ENCODE peak calls at places on chromosome 17, in seven cellular contexts. B is A549, V is right lobe of liver, L is ovary, O is IMR-90, W is body of pancreas, G is stomach. J is an unnamed sample.

GRCh38 chr17:55265434-55266021 is 768 bp downstream of the HLF start:
- DNase-seq in W (peak), L (peak), V (peak), G (no peak), O (no peak), B (no peak), J (no peak)

GRCh38 chr17:60767744-60768308 is 90.2 kb downstream of the BCAS3 start:
- DNase-seq in O (no peak), W (no peak), V (no peak), L (no peak), G (no peak), B (no peak), J (no peak)

GRCh38 chr17:59466943-59467801 is 98.2 kb upstream of the DHX40 start:
- DNase-seq in O (no peak), V (no peak), B (no peak), L (no peak), G (no peak), W (no peak), J (no peak)

GRCh38 chr17:21253646-21254441 is 634 bp upstream of the NATD1 start:
- DNase-seq in L (no peak), W (no peak), B (no peak), G (no peak), O (no peak), V (no peak), J (no peak)

GRCh38 chr17:7654832-7655540 is 4.3 kb downstream of the ATP1B2 start:
- DNase-seq in W (no peak), B (no peak), L (no peak), G (no peak), O (peak), V (no peak), J (no peak)

GRCh38 chr17:56096026-56096807 is 57.1 kb upstream of the ANKFN1 start:
- DNase-seq in W (no peak), L (no peak), V (no peak), B (no peak), G (no peak), O (peak), J (no peak)

GRCh38 chr17:29933379-29933778 is 3.4 kb upstream of the SSH2 start:
- DNase-seq in G (no peak), B (peak), O (peak), W (no peak), L (no peak), V (no peak), J (no peak)

GRCh38 chr17:40062347-40063033 is at the start of gene THRA:
- DNase-seq in W (peak), L (peak), V (peak), B (no peak), G (peak), O (peak), J (peak)

GRCh38 chr17:61867033-61867432 is 3.7 kb upstream of the BRIP1 start:
- DNase-seq in L (no peak), W (no peak), V (no peak), B (no peak), O (no peak), G (no peak), J (no peak)

GRCh38 chr17:44350733-44351226 is 5.7 kb downstream of the GRN start:
- DNase-seq in V (peak), O (peak), G (peak), W (peak), L (peak), B (peak), J (no peak)

GRCh38 chr17:44348234-44348987 is 3.3 kb downstream of the GRN start:
- DNase-seq in V (peak), O (peak), G (no peak), B (no peak), L (no peak), W (no peak), J (peak)

GRCh38 chr17:44351464-44351863 is 6.4 kb downstream of the GRN start:
- DNase-seq in B (no peak), L (no peak), V (no peak), W (no peak), O (no peak), G (no peak), J (no peak)

GRCh38 chr17:44349553-44350070 is 4.5 kb downstream of the GRN start:
- DNase-seq in O (no peak), W (no peak), L (no peak), V (no peak), B (no peak), G (no peak), J (no peak)

GRCh38 chr17:44348988-44349364 is 3.9 kb downstream of the GRN start:
- DNase-seq in V (no peak), G (no peak), L (no peak), W (no peak), O (no peak), B (no peak), J (no peak)
- TF ChIP-seq POLR2A in V (no peak), G (no peak), L (no peak), W (no peak), O (no peak), B (no peak), J (no peak)

DNA sequence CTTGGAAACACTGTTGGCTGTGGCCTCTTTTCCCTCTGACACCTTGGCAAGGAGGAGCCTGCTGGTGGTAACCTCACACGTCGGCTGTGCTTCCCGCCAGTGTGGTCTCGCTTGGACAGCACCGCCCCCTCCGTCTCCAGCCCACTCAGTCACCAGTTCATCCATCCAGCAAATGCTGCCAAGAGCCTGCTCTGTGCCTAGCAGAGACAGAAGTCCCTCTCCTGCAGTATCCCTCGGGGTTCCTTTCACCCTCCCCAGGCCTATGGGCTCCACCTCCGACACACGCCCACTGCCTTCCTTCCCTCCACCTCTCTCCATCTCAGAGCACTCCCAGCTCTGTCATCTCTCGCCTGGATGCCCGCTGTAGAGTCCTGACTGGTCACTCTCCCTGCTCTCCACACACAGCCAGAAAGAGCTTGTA is 12.3 kb downstream of the CACNG4 start:
- DNase-seq in B (no peak), W (no peak), V (no peak), G (no peak), O (no peak), L (no peak), J (no peak)
- TF ChIP-seq POLR2A in B (no peak), W (no peak), V (no peak), G (no peak), O (no peak), L (no peak), J (no peak)

DNA sequence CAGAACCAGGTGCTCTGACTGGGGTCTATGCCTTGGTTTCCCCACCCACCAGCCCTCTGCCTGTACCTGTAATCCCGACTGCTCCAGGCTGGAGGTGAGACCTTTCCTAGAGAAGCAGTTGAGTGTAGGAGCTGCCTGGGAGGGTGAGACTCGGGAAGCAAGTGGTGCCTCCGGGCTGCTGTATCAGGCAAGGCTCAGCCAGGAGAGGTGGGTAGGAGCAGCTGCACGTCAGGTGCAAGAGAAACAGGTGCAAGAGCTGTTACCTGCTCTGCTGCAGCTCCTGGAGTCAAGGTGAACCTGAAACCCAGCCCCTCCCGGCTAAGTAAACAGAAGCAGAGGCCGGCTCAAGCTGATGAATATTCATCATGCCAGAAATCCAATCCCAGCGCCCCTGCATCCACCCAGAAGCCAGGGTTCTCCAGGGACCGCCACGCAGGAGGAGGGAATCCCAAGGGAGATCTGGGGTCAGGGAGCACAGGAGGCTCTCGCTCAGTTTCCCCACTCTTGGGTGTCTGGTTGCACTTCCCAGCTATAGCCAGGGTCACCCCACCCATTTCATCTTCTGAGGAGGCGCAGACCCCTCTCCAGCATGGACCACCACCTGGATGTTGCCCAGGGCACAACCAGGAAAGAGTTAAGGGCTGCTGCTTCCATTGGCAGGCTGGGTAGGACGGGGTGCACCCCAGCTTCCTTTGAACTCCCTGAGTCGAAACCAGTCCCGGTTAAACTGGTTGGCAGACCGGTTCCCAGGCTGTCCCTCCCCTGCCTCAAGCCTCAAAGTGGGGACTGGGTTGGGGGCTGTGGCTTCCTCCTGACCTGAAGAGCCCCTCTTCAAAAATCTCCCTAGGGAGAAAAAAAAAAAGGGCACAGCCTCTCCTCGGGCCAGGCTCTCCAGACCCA is at the start of gene PRR15L:
- DNase-seq in O (no peak), B (no peak), G (peak), V (no peak), L (no peak), W (peak), J (no peak)
- TF ChIP-seq POLR2A in O (no peak), B (no peak), G (peak), V (no peak), L (no peak), W (peak), J (no peak)

GRCh38 chr17:78708510-78708973 is 73.5 kb downstream of the CYTH1 start:
- DNase-seq in L (peak), O (peak), G (peak), B (peak), V (peak), W (peak), J (peak)
- TF ChIP-seq POLR2A in L (no peak), O (no peak), G (no peak), B (no peak), V (no peak), W (no peak), J (no peak)

GRCh38 chr17:42311240-42312034 is 23.1 kb downstream of the STAT5A start:
- DNase-seq in W (peak), L (peak), O (peak), G (peak), B (no peak), V (peak), J (peak)
- TF ChIP-seq POLR2A in W (no peak), L (peak), O (no peak), G (no peak), B (no peak), V (peak), J (peak)

GRCh38 chr17:37755455-37755854 is 10.6 kb upstream of the HNF1B start:
- DNase-seq in V (no peak), W (no peak), G (no peak), O (no peak), B (no peak), L (no peak), J (no peak)

GRCh38 chr17:37762669-37763068 is 17.8 kb upstream of the HNF1B start:
- DNase-seq in O (peak), W (no peak), B (no peak), L (no peak), V (no peak), G (no peak), J (no peak)

GRCh38 chr17:37761065-37761464 is 16.2 kb upstream of the HNF1B start:
- DNase-seq in W (no peak), L (no peak), G (no peak), B (no peak), V (no peak), O (no peak), J (no peak)

GRCh38 chr17:37756060-37756459 is 11.2 kb upstream of the HNF1B start:
- DNase-seq in W (no peak), V (no peak), L (no peak), G (no peak), O (no peak), B (peak), J (no peak)

GRCh38 chr17:37759014-37759637 is 14.3 kb upstream of the HNF1B start:
- DNase-seq in V (peak), B (no peak), G (no peak), L (no peak), W (no peak), O (no peak), J (no peak)
- TF ChIP-seq POLR2A in V (peak), B (no peak), G (no peak), L (no peak), W (no peak), O (no peak), J (no peak)

GRCh38 chr17:82243648-82244412 is 15.0 kb downstream of the SLC16A3 start:
- DNase-seq in O (no peak), B (no peak), V (no peak), L (no peak), W (no peak), G (no peak), J (no peak)

GRCh38 chr17:82242698-82242976 is 13.8 kb downstream of the SLC16A3 start:
- DNase-seq in O (no peak), L (no peak), G (no peak), W (no peak), V (no peak), B (no peak), J (no peak)

GRCh38 chr17:82244413-82245140 is 15.7 kb downstream of the SLC16A3 start:
- DNase-seq in V (no peak), W (no peak), B (peak), G (no peak), O (no peak), L (no peak), J (no peak)

GRCh38 chr17:82241926-82242697 is 13.3 kb downstream of the SLC16A3 start:
- DNase-seq in L (peak), B (no peak), G (no peak), V (peak), O (no peak), W (peak), J (no peak)

GRCh38 chr17:82242977-82243647 is 14.3 kb downstream of the SLC16A3 start:
- DNase-seq in V (peak), G (peak), O (peak), B (peak), L (peak), W (peak), J (peak)
- TF ChIP-seq POLR2A in V (no peak), G (no peak), O (peak), B (no peak), L (peak), W (no peak), J (no peak)

DNA sequence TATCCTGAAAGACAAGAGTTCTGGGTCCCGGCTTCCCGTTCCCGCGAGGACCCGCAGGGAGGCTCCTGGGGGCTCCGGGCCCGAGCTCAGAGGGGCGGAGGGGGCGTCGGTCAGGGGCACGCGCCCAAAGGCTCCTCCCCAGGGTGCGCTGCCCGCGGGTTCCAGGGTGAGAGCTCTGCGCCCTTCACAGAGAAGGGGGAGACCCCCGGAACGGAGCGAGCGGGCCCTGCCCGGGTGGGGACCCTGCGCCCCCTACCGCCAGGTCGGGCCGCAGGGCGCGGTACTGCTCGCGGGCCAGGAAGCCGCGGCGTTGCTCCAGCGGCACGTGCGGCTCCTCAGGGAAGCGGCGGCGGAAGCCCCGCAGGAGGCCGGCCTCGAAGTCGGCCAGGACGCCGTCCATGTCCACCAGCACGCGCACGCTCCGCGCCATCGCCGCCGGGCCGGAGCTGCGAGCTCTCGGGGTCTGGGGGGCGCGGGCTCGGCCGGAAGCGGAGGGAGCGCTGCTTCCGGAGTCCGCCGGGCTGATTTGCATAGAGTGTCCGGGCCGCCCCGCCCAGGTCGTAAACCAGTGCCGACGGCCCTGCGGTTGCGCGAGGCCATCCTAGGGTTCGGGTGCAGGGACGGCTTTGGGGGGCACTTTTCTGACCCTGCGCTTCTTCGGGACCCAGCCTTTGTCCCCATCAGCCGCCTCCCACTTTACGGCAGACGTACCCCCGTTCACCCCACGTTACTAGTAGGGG is at the start of gene NT5C:
- DNase-seq in L (peak), V (peak), G (peak), O (peak), W (peak), B (peak), J (peak)
- TF ChIP-seq POLR2A in L (peak), V (peak), G (no peak), O (peak), W (peak), B (peak), J (peak)

DNA sequence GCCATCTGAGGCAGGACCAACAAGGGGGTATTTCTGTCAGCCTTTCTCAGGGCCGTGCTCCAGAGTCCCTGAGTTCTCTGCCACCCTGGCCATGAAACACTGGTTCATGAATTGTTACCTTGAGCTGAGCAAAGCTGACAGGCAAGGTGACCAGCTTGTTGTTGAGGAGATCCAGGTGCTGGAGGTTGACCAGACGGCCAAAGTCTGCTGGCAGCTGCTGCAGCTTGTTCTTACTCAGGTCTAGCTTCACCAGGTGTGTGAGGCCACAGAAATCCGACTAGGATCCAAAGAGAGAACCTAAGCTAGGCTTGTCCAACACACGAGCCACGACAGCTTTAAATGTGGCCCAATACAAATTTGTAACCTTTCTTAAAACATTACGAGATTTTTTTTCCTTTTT is 4.7 kb downstream of the LRRC59 start:
- DNase-seq in O (no peak), G (peak), W (peak), L (no peak), B (no peak), V (no peak), J (no peak)
- TF ChIP-seq POLR2A in O (no peak), G (no peak), W (no peak), L (no peak), B (no peak), V (no peak), J (no peak)

DNA sequence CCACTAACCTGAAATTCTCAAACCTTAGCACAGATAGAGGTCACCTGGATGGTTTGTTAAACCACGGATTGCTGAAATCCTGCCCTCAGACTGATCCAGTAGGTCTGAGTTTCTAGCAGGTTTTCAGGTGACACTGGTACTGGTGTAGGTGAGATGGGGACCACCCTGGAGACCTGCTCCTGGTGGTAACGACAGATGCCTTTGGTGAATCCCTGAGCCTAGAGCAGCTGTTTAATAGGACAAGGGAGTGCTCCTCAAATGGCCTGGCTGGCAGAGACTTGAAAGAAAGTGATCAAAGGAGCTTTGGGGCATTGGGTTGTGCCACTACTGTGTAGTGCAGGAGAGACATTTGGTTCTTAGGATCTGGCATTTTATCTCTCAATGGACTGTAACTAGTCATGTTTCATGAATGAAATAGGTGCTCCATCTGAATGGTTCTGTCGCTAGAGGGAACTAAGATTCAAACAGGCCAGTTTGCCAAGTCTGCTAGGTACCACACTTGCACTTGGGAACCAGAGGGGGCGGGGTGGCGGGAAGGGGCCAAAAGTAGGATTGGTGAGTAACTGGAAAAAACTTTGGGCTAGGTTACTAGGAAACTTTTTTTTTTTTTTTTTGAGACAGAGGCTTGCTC is 2.9 kb upstream of the IFI35 start:
- DNase-seq in G (no peak), B (peak), W (peak), V (no peak), L (no peak), O (peak), J (no peak)
- TF ChIP-seq POLR2A in G (no peak), B (no peak), W (no peak), V (no peak), L (no peak), O (no peak), J (no peak)